ENCODE peak calls at places on chromosomes 16 and 17, in nine cellular contexts. G, J, V, Z, U, T, Q, P and A are unnamed samples.

GRCh38 chr17:80116923-80117380 is 15.6 kb downstream of the GAA start:
- DNase-seq in G (no peak), J (no peak), V (no peak), Z (no peak), U (no peak), T (no peak), Q (no peak), P (no peak), A (no peak)

GRCh38 chr17:55564077-55564476 is 52.8 kb upstream of the SMIM36 start:
- DNase-seq in G (no peak), J (no peak), V (no peak), Z (no peak), U (no peak), T (no peak), Q (no peak), P (no peak), A (no peak)

GRCh38 chr17:48596735-48597491 is 3.3 kb upstream of the HOXB5 start:
- DNase-seq in G (no peak), J (no peak), V (peak), Z (no peak), U (no peak), T (no peak), Q (no peak), P (no peak), A (no peak)

GRCh38 chr17:65537845-65538678 is 23.4 kb downstream of the AXIN2 start:
- DNase-seq in G (no peak), J (no peak), V (peak), Z (peak), U (no peak), T (no peak), Q (no peak), P (no peak), A (no peak)

GRCh38 chr16:71792176-71792575 is 16.5 kb downstream of the AP1G1 start:
- DNase-seq in G (no peak), J (no peak), V (no peak), Z (no peak), U (no peak), T (no peak), Q (no peak), P (no peak), A (no peak)

GRCh38 chr16:76389126-76389525 is 111.9 kb downstream of the CNTNAP4 start:
- DNase-seq in G (peak), J (no peak), V (no peak), Z (no peak), U (no peak), T (no peak), Q (no peak), P (peak), A (no peak)

GRCh38 chr16:50821586-50821985 is 79.7 kb downstream of the CYLD start:
- DNase-seq in G (no peak), J (no peak), V (peak), Z (no peak), U (no peak), T (no peak), Q (no peak), P (no peak), A (no peak)

GRCh38 chr16:50644730-50645129 is 36.4 kb downstream of the SNX20 start:
- DNase-seq in G (peak), J (no peak), V (no peak), Z (peak), U (no peak), T (no peak), Q (no peak), P (peak), A (peak)

GRCh38 chr17:3965123-3965800 is 1.0 kb upstream of the ATP2A3 start:
- DNase-seq in G (peak), J (no peak), V (peak), Z (peak), U (peak), T (no peak), Q (no peak), P (no peak), A (peak)

GRCh38 chr16:2429771-2430663 is 770 bp downstream of the CCNF start:
- DNase-seq in G (peak), J (no peak), V (peak), Z (peak), U (no peak), T (no peak), Q (no peak), P (no peak), A (peak)

GRCh38 chr17:78879679-78880186 is 23.3 kb downstream of the CEP295NL start:
- DNase-seq in G (peak), J (peak), V (peak), Z (peak), U (no peak), T (peak), Q (no peak), P (peak), A (no peak)

GRCh38 chr16:56824335-56824734 is 40.7 kb upstream of the SLC12A3 start:
- DNase-seq in G (no peak), J (no peak), V (no peak), Z (no peak), U (no peak), T (no peak), Q (no peak), P (no peak), A (peak)

GRCh38 chr16:73040735-73041402 is 7.1 kb downstream of the ZFHX3 start:
- DNase-seq in G (no peak), J (no peak), V (no peak), Z (no peak), U (no peak), T (no peak), Q (no peak), P (no peak), A (no peak)

GRCh38 chr16:76780556-76780955 is 410.4 kb upstream of the MON1B start:
- DNase-seq in G (peak), J (no peak), V (no peak), Z (no peak), U (no peak), T (no peak), Q (no peak), P (peak), A (no peak)

GRCh38 chr17:79000396-79001189 is 9.0 kb downstream of the CANT1 start:
- DNase-seq in G (no peak), J (no peak), V (no peak), Z (no peak), U (no peak), T (no peak), Q (no peak), P (no peak), A (no peak)

GRCh38 chr17:45782889-45783592 is 1.1 kb upstream of the CRHR1 start:
- DNase-seq in G (peak), J (peak), V (peak), Z (no peak), U (no peak), T (no peak), Q (no peak), P (no peak), A (peak)

GRCh38 chr17:80063815-80064585 is 27.6 kb downstream of the CCDC40 start:
- DNase-seq in G (peak), J (peak), V (peak), Z (no peak), U (no peak), T (no peak), Q (peak), P (peak), A (no peak)

GRCh38 chr17:80101946-80102706 is 745 bp downstream of the GAA start:
- DNase-seq in G (peak), J (no peak), V (peak), Z (no peak), U (no peak), T (no peak), Q (no peak), P (no peak), A (peak)

GRCh38 chr17:38404174-38404943 is 23.9 kb upstream of the ARHGAP23 start:
- DNase-seq in G (no peak), J (no peak), V (no peak), Z (no peak), U (no peak), T (no peak), Q (no peak), P (no peak), A (no peak)

GRCh38 chr17:40442392-40443195 is 656 bp upstream of the IGFBP4 start:
- DNase-seq in G (peak), J (no peak), V (no peak), Z (no peak), U (no peak), T (no peak), Q (no peak), P (no peak), A (no peak)

GRCh38 chr17:65398036-65398787 is 163.2 kb downstream of the AXIN2 start:
- DNase-seq in G (no peak), J (no peak), V (no peak), Z (no peak), U (no peak), T (no peak), Q (no peak), P (no peak), A (no peak)

GRCh38 chr16:12575288-12575687 is 228.4 kb downstream of the CPPED1 start:
- DNase-seq in G (no peak), J (no peak), V (no peak), Z (no peak), U (no peak), T (no peak), Q (no peak), P (no peak), A (no peak)

GRCh38 chr17:47694818-47695663 is 1.1 kb downstream of the TBKBP1 start:
- DNase-seq in G (peak), J (peak), V (peak), Z (no peak), U (no peak), T (no peak), Q (no peak), P (no peak), A (peak)

GRCh38 chr16:74680681-74681080 is 14.0 kb upstream of the RFWD3 start:
- DNase-seq in G (no peak), J (no peak), V (no peak), Z (no peak), U (no peak), T (no peak), Q (no peak), P (no peak), A (no peak)